ENCODE peak calls at places on chromosomes 1 and 21, in five cellular contexts. X is CD4-positive, alpha-beta T cell; F is AG08396; N is fibroblast of mammary gland; S is iPS DF 6.9. W is an unnamed sample.

GRCh38 chr1:246012271-246012854 is 494.7 kb downstream of the SMYD3 start:
- DNase-seq in X (no peak), F (peak), N (peak), S (peak), W (peak)

GRCh38 chr1:198556969-198557368 is 16.5 kb upstream of the ATP6V1G3 start:
- DNase-seq in S (no peak), X (peak), F (no peak), N (no peak), W (no peak)

GRCh38 chr21:42221581-42222345 is 2.8 kb downstream of the ABCG1 start:
- DNase-seq in N (peak), X (no peak), F (no peak), S (no peak), W (no peak)

GRCh38 chr1:198694542-198694941 is 55.7 kb downstream of the PTPRC start:
- DNase-seq in X (no peak), S (no peak), N (no peak), F (no peak), W (no peak)

GRCh38 chr1:224205438-224205840 is 22.4 kb downstream of the DEGS1 start:
- DNase-seq in N (peak), F (peak), S (no peak), X (no peak), W (peak)

GRCh38 chr1:54950361-54951163 is 29.9 kb upstream of the TMEM61 start:
- DNase-seq in S (peak), X (peak), F (peak), N (peak), W (peak)

GRCh38 chr1:208179303-208179702 is 64.9 kb downstream of the PLXNA2 start:
- DNase-seq in S (no peak), X (no peak), N (no peak), F (no peak), W (no peak)

GRCh38 chr1:31666290-31666963 is 21.8 kb upstream of the PEF1 start:
- DNase-seq in X (no peak), S (no peak), F (peak), N (peak), W (peak)

GRCh38 chr1:41695118-41695517 is 210.6 kb upstream of the EDN2 start:
- DNase-seq in N (no peak), X (no peak), F (no peak), S (no peak), W (no peak)

GRCh38 chr1:112465122-112465521 is 43.6 kb upstream of the WNT2B start:
- DNase-seq in N (peak), S (no peak), F (no peak), X (no peak), W (no peak)

GRCh38 chr21:28834335-28835238 is 158.1 kb downstream of the LTN1 start:
- DNase-seq in S (no peak), F (no peak), X (no peak), N (no peak), W (no peak)

GRCh38 chr1:184838374-184838995 is 83.8 kb upstream of the EDEM3 start:
- DNase-seq in N (peak), X (no peak), F (peak), S (no peak), W (peak)

GRCh38 chr1:162236622-162237021 is 140.0 kb downstream of the SPATA46 start:
- DNase-seq in F (no peak), N (no peak), X (no peak), S (no peak), W (no peak)

GRCh38 chr1:8133657-8134430 is 107.7 kb upstream of the ERRFI1 start:
- DNase-seq in N (peak), S (no peak), X (no peak), F (peak), W (no peak)

GRCh38 chr1:234724517-234725176 is 114.7 kb upstream of the IRF2BP2 start:
- DNase-seq in S (no peak), N (no peak), X (no peak), F (no peak), W (no peak)

GRCh38 chr1:51359860-51360259 is 29.5 kb upstream of the TTC39A start:
- DNase-seq in X (no peak), F (no peak), N (no peak), S (no peak), W (no peak)

GRCh38 chr1:57747818-57748217 is 324.0 kb upstream of the DAB1 start:
- DNase-seq in F (no peak), X (no peak), S (no peak), N (no peak), W (no peak)

GRCh38 chr1:11550664-11551283 is 71.8 kb downstream of the DISP3 start:
- DNase-seq in S (peak), N (peak), F (peak), X (no peak), W (peak)

GRCh38 chr1:168520832-168521231 is 23.0 kb downstream of the XCL2 start:
- DNase-seq in F (no peak), S (no peak), N (no peak), X (no peak), W (no peak)

GRCh38 chr1:218705911-218706893 is 361.1 kb downstream of the TGFB2 start:
- DNase-seq in S (no peak), X (no peak), F (peak), N (peak), W (peak)

GRCh38 chr1:104787866-104788510 is 1038.3 kb downstream of the AMY1C start:
- DNase-seq in S (no peak), N (no peak), X (no peak), F (no peak), W (no peak)

GRCh38 chr1:160862151-160863061 is at the start of gene CD244:
- DNase-seq in N (no peak), S (no peak), F (no peak), X (no peak), W (peak)

GRCh38 chr1:107277022-107277421 is 136.2 kb downstream of the NTNG1 start:
- DNase-seq in N (peak), X (no peak), F (peak), S (peak), W (peak)

GRCh38 chr1:116910379-116911165 is 856 bp downstream of the PTGFRN start:
- DNase-seq in F (no peak), N (no peak), X (peak), S (no peak), W (peak)

GRCh38 chr1:98467122-98467521 is 194.4 kb upstream of the SNX7 start:
- DNase-seq in S (no peak), F (no peak), N (no peak), X (no peak), W (no peak)

GRCh38 chr21:34802180-34802899 is 133.5 kb downstream of the CLIC6 start:
- DNase-seq in X (no peak), S (no peak), F (no peak), N (peak), W (no peak)

GRCh38 chr1:225228871-225229303 is 199.0 kb downstream of the LBR start:
- DNase-seq in F (no peak), X (no peak), S (no peak), N (no peak), W (peak)

GRCh38 chr1:62384276-62385005 is 52.4 kb upstream of the USP1 start:
- DNase-seq in F (peak), N (peak), S (no peak), X (no peak), W (peak)

GRCh38 chr1:31483012-31483946 is 70.3 kb downstream of the SERINC2 start:
- DNase-seq in S (no peak), N (peak), F (peak), X (no peak), W (peak)

GRCh38 chr1:244394851-244395765 is 56.6 kb downstream of the ADSS2 start:
- DNase-seq in F (no peak), N (no peak), S (no peak), X (no peak), W (no peak)

GRCh38 chr1:207698822-207699483 is 52.9 kb upstream of the CD46 start:
- DNase-seq in F (peak), N (peak), S (peak), X (peak), W (peak)

GRCh38 chr1:19149736-19150135 is 60.3 kb downstream of the UBR4 start:
- DNase-seq in N (no peak), S (no peak), X (no peak), F (no peak), W (no peak)

GRCh38 chr1:176364231-176364905 is 98.6 kb upstream of the PAPPA2 start:
- DNase-seq in N (no peak), S (no peak), X (no peak), F (no peak), W (peak)

GRCh38 chr1:23384312-23385058 is 14.8 kb upstream of the ZNF436 start:
- DNase-seq in X (no peak), F (no peak), N (peak), S (no peak), W (peak)

GRCh38 chr1:16250547-16251251 is 13.7 kb upstream of the CPLANE2 start:
- DNase-seq in F (no peak), X (no peak), N (peak), S (no peak), W (no peak)

GRCh38 chr1:225762002-225762441 is 15.6 kb upstream of the SRP9 start:
- DNase-seq in S (no peak), F (no peak), X (no peak), N (peak), W (peak)

GRCh38 chr1:1594602-1594981 is 5.3 kb downstream of the FNDC10 start:
- DNase-seq in S (no peak), X (no peak), F (no peak), N (no peak), W (no peak)

GRCh38 chr1:39787468-39787867 is 1.2 kb downstream of the BMP8B start:
- DNase-seq in F (no peak), S (no peak), X (no peak), N (no peak), W (peak)

GRCh38 chr1:30444850-30445249 is 278.5 kb downstream of the MATN1 start:
- DNase-seq in S (no peak), N (no peak), F (no peak), X (no peak), W (no peak)

GRCh38 chr1:209884249-209884648 is 53.8 kb upstream of the SYT14 start:
- DNase-seq in N (peak), S (no peak), F (no peak), X (no peak), W (no peak)

W was measured in hepatocyte.